ENCODE peak calls at places on chromosomes 5 and 9, in ten cellular contexts. A is body of pancreas, E is stomach, L is esophagus squamous epithelium, K is HCT116, D is ovary, Y is gastrocnemius medialis, U is adrenal gland, Z is uterus, N is heart left ventricle. S is an unnamed sample. For H3K36me3 and H3K4me1, the result is how much of the 10 kb centered on the place peaks cover.

GRCh38 chr9:92138157-92138959 is 23.1 kb upstream of the SPTLC1 start:
- DNase-seq in A (peak), E (peak), L (no peak), K (no peak), D (peak), Y (no peak), U (peak), Z (peak), N (peak), S (no peak)

GRCh38 chr5:56316302-56316994 is 83.3 kb upstream of the ANKRD55 start:
- DNase-seq in A (no peak), E (no peak), L (no peak), K (no peak), D (no peak), Y (no peak), U (no peak), Z (no peak), N (no peak), S (no peak)

GRCh38 chr5:151772029-151772867 is 494 bp downstream of the G3BP1 start:
- DNase-seq in A (peak), E (peak), L (no peak), K (no peak), D (no peak), Y (peak), U (peak), Z (peak), N (peak), S (peak)

GRCh38 chr5:176530983-176531901 is 6.0 kb downstream of the RNF44 start:
- DNase-seq in A (no peak), E (no peak), L (no peak), K (no peak), D (peak), Y (no peak), U (no peak), Z (no peak), N (no peak), S (no peak)

GRCh38 chr5:9468070-9468388 is 77.8 kb downstream of the SEMA5A start:
- DNase-seq in A (no peak), E (no peak), L (no peak), K (no peak), D (no peak), Y (no peak), U (no peak), Z (peak), N (no peak), S (no peak)

GRCh38 chr5:176533894-176534611 is 3.1 kb downstream of the RNF44 start:
- DNase-seq in A (peak), E (peak), L (no peak), K (no peak), D (peak), Y (peak), U (peak), Z (no peak), N (no peak), S (no peak)

GRCh38 chr5:127353761-127354160 is 63.2 kb downstream of the MEGF10 start:
- DNase-seq in A (no peak), E (no peak), L (no peak), K (no peak), D (no peak), Y (no peak), U (no peak), Z (no peak), N (no peak), S (no peak)

GRCh38 chr5:135139397-135140134 is 105.5 kb upstream of the PITX1 start:
- DNase-seq in A (peak), E (no peak), L (no peak), K (peak), D (no peak), Y (no peak), U (no peak), Z (peak), N (no peak), S (no peak)

GRCh38 chr5:15573594-15573993 is 73.6 kb downstream of the FBXL7 start:
- DNase-seq in A (no peak), E (no peak), L (no peak), K (no peak), D (no peak), Y (no peak), U (no peak), Z (no peak), N (no peak), S (no peak)

GRCh38 chr5:177005619-177006264 is 837 bp downstream of the UIMC1 start:
- DNase-seq in A (peak), E (peak), L (no peak), K (peak), D (peak), Y (peak), U (peak), Z (peak), N (peak), S (peak)

GRCh38 chr5:96790851-96791513 is 16.8 kb downstream of the ERAP1 start:
- DNase-seq in A (no peak), E (no peak), L (no peak), K (no peak), D (no peak), Y (no peak), U (no peak), Z (no peak), N (no peak), S (no peak)

GRCh38 chr9:71766663-71767062 is 1.6 kb downstream of the CEMIP2 start:
- DNase-seq in A (peak), E (no peak), L (no peak), K (no peak), D (no peak), Y (no peak), U (no peak), Z (no peak), N (no peak), S (no peak)

GRCh38 chr5:110356687-110357086 is 369.8 kb downstream of the TMEM232 start:
- DNase-seq in A (no peak), E (no peak), L (no peak), K (no peak), D (no peak), Y (no peak), U (no peak), Z (no peak), N (no peak), S (no peak)

GRCh38 chr9:34500623-34501267 is 22.0 kb downstream of the ENHO start:
- DNase-seq in A (peak), E (peak), L (no peak), K (peak), D (peak), Y (peak), U (peak), Z (peak), N (peak), S (peak)

GRCh38 chr5:149355688-149356087 is 2.2 kb upstream of the PCYOX1L start:
- DNase-seq in A (no peak), E (no peak), L (no peak), K (no peak), D (no peak), Y (no peak), U (no peak), Z (no peak), N (no peak), S (no peak)

GRCh38 chr9:116860509-116861120 is 173.5 kb downstream of the TRIM32 start:
- DNase-seq in A (peak), E (peak), L (no peak), K (peak), D (peak), Y (peak), U (peak), Z (peak), N (peak), S (peak)

GRCh38 chr5:167688331-167688730 is 603.1 kb upstream of the WWC1 start:
- DNase-seq in A (no peak), E (no peak), L (no peak), K (no peak), D (no peak), Y (no peak), U (no peak), Z (no peak), N (no peak), S (no peak)

GRCh38 chr9:83447351-83447750 is 90.8 kb downstream of the FRMD3 start:
- DNase-seq in A (no peak), E (no peak), L (no peak), K (no peak), D (no peak), Y (no peak), U (no peak), Z (no peak), N (no peak), S (no peak)

GRCh38 chr5:65076251-65076869 is 307.6 kb downstream of the CWC27 start:
- DNase-seq in A (peak), E (no peak), L (no peak), K (peak), D (no peak), Y (no peak), U (peak), Z (peak), N (peak), S (no peak)

GRCh38 chr5:148913985-148914421 is 87.6 kb downstream of the ADRB2 start:
- DNase-seq in A (peak), E (no peak), L (no peak), K (no peak), D (no peak), Y (no peak), U (no peak), Z (no peak), N (no peak), S (no peak)

GRCh38 chr5:156486394-156487238 is 159.7 kb downstream of the SGCD start:
- DNase-seq in A (no peak), E (no peak), L (no peak), K (no peak), D (no peak), Y (no peak), U (no peak), Z (no peak), N (no peak), S (no peak)

GRCh38 chr5:140632366-140633080 is 452 bp downstream of the CD14 start:
- DNase-seq in A (peak), E (peak), L (no peak), K (no peak), D (peak), Y (peak), U (peak), Z (peak), N (peak), S (peak)

GRCh38 chr9:107214915-107215314 is 68.2 kb upstream of the RAD23B start:
- DNase-seq in A (no peak), E (no peak), L (no peak), K (no peak), D (no peak), Y (no peak), U (no peak), Z (no peak), N (no peak), S (no peak)

GRCh38 chr5:36938129-36938528 is 61.6 kb downstream of the NIPBL start:
- DNase-seq in A (no peak), E (no peak), L (no peak), K (no peak), D (no peak), Y (no peak), U (no peak), Z (no peak), N (no peak), S (no peak)

GRCh38 chr5:62645223-62645622 is 66.6 kb downstream of the LRRC70 start:
- DNase-seq in A (no peak), E (no peak), L (no peak), K (no peak), D (no peak), Y (no peak), U (no peak), Z (no peak), N (no peak), S (no peak)

GRCh38 chr9:101476576-101477208 is 41.1 kb upstream of the ALDOB start:
- DNase-seq in A (no peak), E (no peak), L (no peak), K (no peak), D (no peak), Y (no peak), U (no peak), Z (no peak), N (no peak), S (no peak)

GRCh38 chr5:136769093-136769492 is 403.7 kb upstream of the TRPC7 start:
- DNase-seq in A (no peak), E (no peak), L (no peak), K (no peak), D (no peak), Y (no peak), U (no peak), Z (no peak), N (no peak), S (no peak)

GRCh38 chr5:102581011-102581410 is 82.2 kb upstream of the SLCO6A1 start:
- DNase-seq in A (no peak), E (no peak), L (no peak), K (no peak), D (no peak), Y (no peak), U (no peak), Z (no peak), N (no peak), S (no peak)

GRCh38 chr9:31137850-31138160 is 1246.6 kb upstream of the ACO1 start:
- DNase-seq in A (no peak), E (no peak), L (no peak), K (no peak), D (no peak), Y (no peak), U (no peak), Z (no peak), N (no peak), S (no peak)

GRCh38 chr5:142405814-142406395 is 81.1 kb upstream of the SPRY4 start:
- DNase-seq in A (no peak), E (no peak), L (no peak), K (no peak), D (no peak), Y (no peak), U (no peak), Z (no peak), N (no peak), S (no peak)

GRCh38 chr9:122201641-122202040 is 27.1 kb downstream of the LHX6 start:
- DNase-seq in A (no peak), E (no peak), L (no peak), K (no peak), D (no peak), Y (no peak), U (no peak), Z (no peak), N (no peak), S (no peak)

GRCh38 chr9:122200960-122201635 is 27.7 kb downstream of the LHX6 start:
- DNase-seq in A (no peak), E (peak), L (no peak), K (no peak), D (no peak), Y (peak), U (no peak), Z (no peak), N (no peak), S (no peak)

GRCh38 chr9:122195875-122196274 is 32.9 kb downstream of the LHX6 start:
- DNase-seq in A (no peak), E (no peak), L (no peak), K (no peak), D (no peak), Y (no peak), U (no peak), Z (no peak), N (no peak), S (no peak)

GRCh38 chr9:122197334-122197872 is 31.4 kb downstream of the LHX6 start:
- DNase-seq in A (no peak), E (no peak), L (no peak), K (no peak), D (no peak), Y (no peak), U (no peak), Z (no peak), N (no peak), S (no peak)

GRCh38 chr9:122197882-122198281 is 30.9 kb downstream of the LHX6 start:
- DNase-seq in A (no peak), E (no peak), L (no peak), K (no peak), D (no peak), Y (no peak), U (no peak), Z (no peak), N (no peak), S (no peak)
- TF ChIP-seq POLR2A in A (no peak), E (no peak), L (no peak), K (no peak), D (no peak), Y (no peak), U (no peak), Z (no peak), N (no peak), S (no peak)

GRCh38 chr9:136212345-136212950 is 7.5 kb upstream of the LHX3 start:
- DNase-seq in A (no peak), E (no peak), L (no peak), K (no peak), D (no peak), Y (no peak), U (no peak), Z (no peak), N (no peak), S (no peak)

GRCh38 chr9:136209786-136210185 is 4.9 kb upstream of the LHX3 start:
- DNase-seq in A (no peak), E (no peak), L (no peak), K (no peak), D (no peak), Y (no peak), U (no peak), Z (no peak), N (no peak), S (no peak)

GRCh38 chr9:136210276-136210675 is 5.3 kb upstream of the LHX3 start:
- DNase-seq in A (no peak), E (no peak), L (no peak), K (no peak), D (no peak), Y (no peak), U (no peak), Z (no peak), N (no peak), S (no peak)

GRCh38 chr9:136211006-136211405 is 6.1 kb upstream of the LHX3 start:
- DNase-seq in A (no peak), E (no peak), L (no peak), K (no peak), D (no peak), Y (no peak), U (no peak), Z (no peak), N (no peak), S (no peak)

DNA sequence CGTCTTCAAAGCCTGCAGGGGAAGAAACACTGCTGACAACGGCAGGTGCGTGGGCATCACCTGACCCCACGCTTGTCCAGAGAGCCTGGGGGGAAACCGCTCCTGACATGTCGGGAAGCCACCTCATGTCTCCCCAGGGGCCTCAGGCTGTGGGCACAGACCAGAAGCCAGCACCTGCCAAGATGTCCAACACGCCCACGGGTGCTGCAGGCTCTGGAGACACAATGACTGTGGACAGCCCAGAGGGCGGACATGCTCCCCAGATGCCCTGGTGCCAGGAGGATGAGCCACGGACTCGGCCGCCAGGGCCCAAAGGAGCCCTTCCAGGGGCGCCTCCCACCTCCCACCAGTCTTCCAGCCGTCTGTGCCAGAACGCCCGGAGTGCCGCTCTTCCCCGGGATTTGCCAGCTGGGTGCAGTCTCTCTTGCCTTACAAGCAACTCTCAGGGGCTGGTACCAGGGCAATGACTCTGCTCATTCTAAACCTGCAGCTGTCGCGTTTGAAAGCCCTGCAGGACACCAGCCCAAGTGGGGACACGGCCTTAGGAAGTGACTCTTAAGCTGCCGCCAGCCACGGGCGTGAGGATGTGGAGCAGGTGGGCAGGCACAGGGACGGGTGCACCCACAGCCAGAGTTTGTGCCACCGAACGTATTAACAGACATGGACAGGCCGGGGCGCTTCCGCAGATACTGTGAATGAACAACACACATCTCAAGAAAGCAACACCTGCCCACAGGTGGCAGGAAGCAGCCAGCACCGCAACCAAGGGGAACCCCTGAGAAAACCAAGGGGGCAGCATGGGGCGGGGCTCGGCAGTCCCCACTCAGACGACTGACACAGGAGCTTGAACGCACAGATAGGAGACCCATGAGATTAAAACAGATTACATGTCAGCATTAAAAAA is 6.8 kb upstream of the LHX3 start:
- DNase-seq in A (no peak), E (no peak), L (no peak), K (no peak), D (no peak), Y (no peak), U (no peak), Z (no peak), N (no peak), S (no peak)
- H3K36me3 ChIP-seq in A (under half), E (half or more), L (half or more), K (under half), D (under half), Y (half or more), U (under half), Z (under half), N (half or more), S (half or more)

GRCh38 chr9:36426348-36426747 is 26.3 kb upstream of the RNF38 start:
- DNase-seq in A (no peak), E (no peak), L (no peak), K (no peak), D (no peak), Y (no peak), U (no peak), Z (no peak), N (no peak), S (no peak)

GRCh38 chr9:36426945-36427344 is 26.9 kb upstream of the RNF38 start:
- DNase-seq in A (no peak), E (no peak), L (no peak), K (no peak), D (no peak), Y (no peak), U (no peak), Z (no peak), N (no peak), S (no peak)

GRCh38 chr9:36436909-36437308 is 36.8 kb upstream of the RNF38 start:
- DNase-seq in A (peak), E (no peak), L (no peak), K (no peak), D (peak), Y (no peak), U (peak), Z (no peak), N (peak), S (no peak)

GRCh38 chr9:36433386-36433785 is 33.3 kb upstream of the RNF38 start:
- DNase-seq in A (no peak), E (no peak), L (no peak), K (no peak), D (no peak), Y (no peak), U (no peak), Z (no peak), N (no peak), S (no peak)

GRCh38 chr9:36431078-36431477 is 31.0 kb upstream of the RNF38 start:
- DNase-seq in A (no peak), E (no peak), L (no peak), K (no peak), D (no peak), Y (no peak), U (no peak), Z (no peak), N (no peak), S (no peak)
- H3K4me1 ChIP-seq in A (under half), E (under half), L (under half), K (under half), D (under half), Y (under half), U (under half), Z (under half), N (under half), S (under half)

GRCh38 chr9:130116346-130116745 is 55.9 kb upstream of the NCS1 start:
- DNase-seq in A (no peak), E (no peak), L (no peak), K (no peak), D (no peak), Y (no peak), U (peak), Z (no peak), N (no peak), S (no peak)
- TF ChIP-seq POLR2A in A (no peak), E (no peak), L (no peak), K (no peak), D (no peak), Y (no peak), U (no peak), Z (no peak), N (no peak), S (no peak)

DNA sequence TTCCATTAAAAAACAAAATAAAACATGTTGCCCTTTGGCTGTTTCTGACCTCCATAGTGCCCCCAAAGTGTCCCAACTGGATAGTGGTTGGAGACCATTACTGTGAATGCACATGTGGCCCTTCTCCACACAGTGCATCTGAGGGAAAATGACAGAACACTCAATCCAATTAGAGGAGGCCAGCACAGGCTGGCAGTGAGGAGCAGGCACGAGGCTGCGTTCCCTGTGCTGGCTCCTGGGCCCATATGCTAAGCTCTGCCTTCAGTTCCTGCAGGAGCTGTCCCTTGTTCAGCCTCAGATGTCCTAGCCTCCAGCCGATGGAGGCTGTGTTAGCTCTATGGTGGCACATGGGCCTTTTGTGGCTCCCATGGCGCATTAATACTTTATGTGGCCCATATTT is 35.8 kb downstream of the ALG2 start:
- DNase-seq in A (no peak), E (no peak), L (no peak), K (no peak), D (no peak), Y (no peak), U (no peak), Z (no peak), N (no peak), S (no peak)
- H3K36me3 ChIP-seq in A (under half), E (under half), L (under half), K (under half), D (under half), Y (under half), U (under half), Z (under half), N (under half), S (under half)

GRCh38 chr9:683509-684021 is 157.9 kb upstream of the DMRT1 start:
- DNase-seq in A (no peak), E (no peak), L (no peak), K (no peak), D (no peak), Y (no peak), U (no peak), Z (no peak), N (no peak), S (no peak)
- H3K4me1 ChIP-seq in A (under half), E (under half), L (under half), K (under half), D (under half), Y (half or more), U (under half), Z (under half), N (half or more), S (under half)

GRCh38 chr5:40828690-40829661 is 6.0 kb downstream of the RPL37 start:
- DNase-seq in A (no peak), E (no peak), L (no peak), K (no peak), D (no peak), Y (no peak), U (no peak), Z (no peak), N (no peak), S (no peak)
- TF ChIP-seq POLR2A in A (no peak), E (no peak), L (no peak), K (no peak), D (no peak), Y (no peak), U (no peak), Z (no peak), N (no peak), S (no peak)

GRCh38 chr5:16679198-16679597 is 62.4 kb upstream of the RETREG1 start:
- DNase-seq in A (no peak), E (no peak), L (no peak), K (no peak), D (no peak), Y (no peak), U (no peak), Z (no peak), N (no peak), S (no peak)
- H3K36me3 ChIP-seq in A (under half), E (half or more), L (half or more), K (under half), D (under half), Y (under half), U (under half), Z (under half), N (half or more), S (under half)